ENCODE peak calls at places on chromosomes 4 and X, in five cellular contexts. T, R, K, H and Z are unnamed samples.

GRCh38 chrX:131987252-131987651 is 35.9 kb upstream of the STK26 start:
- DNase-seq in R (no peak), T (peak), K (no peak), H (no peak), Z (peak)

GRCh38 chr4:1583859-1584258 is 100.3 kb downstream of the FAM53A start:
- DNase-seq in T (no peak), R (no peak), K (no peak), H (no peak), Z (no peak)

GRCh38 chr4:83011779-83012630 is 1.4 kb upstream of the LIN54 start:
- DNase-seq in K (peak), R (no peak), T (peak), H (peak), Z (peak)

GRCh38 chr4:40275065-40275464 is 60.1 kb upstream of the CHRNA9 start:
- DNase-seq in H (no peak), K (no peak), T (no peak), R (no peak), Z (no peak)

GRCh38 chr4:4488405-4489404 is 53.1 kb downstream of the STX18 start:
- DNase-seq in H (no peak), T (peak), K (peak), R (no peak), Z (peak)

GRCh38 chr4:3313556-3314228 is 20.9 kb downstream of the RGS12 start:
- DNase-seq in T (no peak), H (peak), R (no peak), K (no peak), Z (no peak)

GRCh38 chr4:56215138-56215793 is 172.0 kb downstream of the AASDH start:
- DNase-seq in T (no peak), K (no peak), R (no peak), H (no peak), Z (no peak)

GRCh38 chr4:114136067-114136466 is 156.6 kb upstream of the ARSJ start:
- DNase-seq in R (no peak), T (no peak), K (no peak), H (no peak), Z (no peak)

GRCh38 chrX:55908685-55909212 is 191.2 kb downstream of the RRAGB start:
- DNase-seq in T (peak), H (no peak), R (no peak), K (no peak), Z (no peak)

GRCh38 chrX:69036674-69037573 is 128.3 kb downstream of the PJA1 start:
- DNase-seq in H (peak), T (no peak), K (no peak), R (no peak), Z (no peak)

GRCh38 chr4:69617083-69617694 is 22.3 kb downstream of the UGT2A2 start:
- DNase-seq in H (no peak), R (no peak), K (no peak), T (peak), Z (peak)

GRCh38 chrX:110146521-110146920 is 143.6 kb downstream of the TMEM164 start:
- DNase-seq in T (peak), K (peak), H (no peak), R (no peak), Z (peak)

GRCh38 chrX:66402165-66402564 is 236.7 kb downstream of the EDA2R start:
- DNase-seq in H (no peak), T (no peak), K (no peak), R (no peak), Z (no peak)

GRCh38 chrX:116298956-116299355 is 128.4 kb downstream of the AGTR2 start:
- DNase-seq in H (no peak), R (no peak), T (no peak), K (no peak), Z (no peak)

GRCh38 chrX:129957241-129958099 is 25.0 kb upstream of the BCORL1 start:
- DNase-seq in K (peak), H (peak), T (peak), R (no peak), Z (peak)

GRCh38 chr4:7387925-7388324 is 46.8 kb downstream of the PSAPL1 start:
- DNase-seq in R (no peak), H (peak), K (no peak), T (no peak), Z (no peak)

GRCh38 chrX:12308420-12308819 is 170.1 kb downstream of the FRMPD4 start:
- DNase-seq in T (no peak), H (no peak), K (no peak), R (no peak), Z (no peak)

GRCh38 chr4:119641765-119642164 is 13.2 kb upstream of the PDE5A start:
- DNase-seq in H (no peak), K (no peak), R (no peak), T (no peak), Z (no peak)

GRCh38 chr4:78606035-78606434 is 54.5 kb downstream of the ANXA3 start:
- DNase-seq in R (no peak), T (no peak), K (no peak), H (no peak), Z (no peak)

GRCh38 chr4:26763063-26763462 is 97.6 kb upstream of the STIM2 start:
- DNase-seq in R (no peak), K (no peak), T (no peak), H (no peak), Z (peak)

GRCh38 chr4:165723051-165723805 is 149.8 kb upstream of the TLL1 start:
- DNase-seq in H (no peak), T (no peak), K (no peak), R (no peak), Z (no peak)

GRCh38 chrX:40099046-40099968 is 1.5 kb upstream of the BCOR start:
- DNase-seq in T (peak), H (no peak), R (no peak), K (no peak), Z (peak)

GRCh38 chr4:13285336-13285735 is 198.8 kb downstream of the RAB28 start:
- DNase-seq in K (no peak), H (no peak), R (no peak), T (no peak), Z (no peak)

GRCh38 chr4:151862766-151863165 is 102.0 kb upstream of the GATB start:
- DNase-seq in H (no peak), K (no peak), T (no peak), R (no peak), Z (no peak)

GRCh38 chr4:61003301-61003700 is 196.8 kb upstream of the ADGRL3 start:
- DNase-seq in R (no peak), H (no peak), T (no peak), K (no peak), Z (no peak)

GRCh38 chrX:129997081-129997480 is 14.6 kb downstream of the BCORL1 start:
- DNase-seq in R (no peak), K (no peak), T (no peak), H (no peak), Z (no peak)

GRCh38 chr4:123452585-123452984 is 56.0 kb downstream of the SPRY1 start:
- DNase-seq in R (peak), K (no peak), H (peak), T (peak), Z (peak)

GRCh38 chrX:96424007-96424406 is 260.6 kb upstream of the DIAPH2 start:
- DNase-seq in K (no peak), R (no peak), H (no peak), T (no peak), Z (no peak)

GRCh38 chr4:88522702-88523324 is 763 bp downstream of the PYURF start:
- DNase-seq in T (peak), H (peak), R (no peak), K (no peak), Z (peak)

GRCh38 chr4:65344278-65344825 is 325.9 kb downstream of the EPHA5 start:
- DNase-seq in T (no peak), H (no peak), R (no peak), K (no peak), Z (no peak)

GRCh38 chrX:5648941-5649568 is 579.6 kb downstream of the NLGN4X start:
- DNase-seq in K (no peak), R (no peak), H (no peak), T (no peak), Z (no peak)

GRCh38 chrX:320126-320783 is 1.7 kb upstream of the GTPBP6 start:
- DNase-seq in R (no peak), T (no peak), H (peak), K (no peak), Z (no peak)

GRCh38 chr4:15349426-15349825 is 78.4 kb upstream of the C1QTNF7 start:
- DNase-seq in T (no peak), H (no peak), K (no peak), R (no peak), Z (no peak)

GRCh38 chr4:10077101-10077491 is 39.5 kb downstream of the WDR1 start:
- DNase-seq in H (peak), T (no peak), K (no peak), R (no peak), Z (no peak)

GRCh38 chr4:3527914-3528876 is 4.0 kb downstream of the LRPAP1 start:
- DNase-seq in H (no peak), K (no peak), T (no peak), R (no peak), Z (no peak)

GRCh38 chr4:71863457-71863856 is 79.6 kb upstream of the GC start:
- DNase-seq in K (no peak), T (no peak), R (no peak), H (no peak), Z (no peak)

GRCh38 chr4:29972121-29972520 is 748.0 kb upstream of the PCDH7 start:
- DNase-seq in R (no peak), H (no peak), T (no peak), K (no peak), Z (no peak)

GRCh38 chr4:78070731-78071282 is 13.7 kb downstream of the FRAS1 start:
- DNase-seq in K (no peak), R (no peak), T (no peak), H (no peak), Z (no peak)

GRCh38 chr4:112282860-112283667 is 2.6 kb downstream of the TIFA start:
- DNase-seq in H (no peak), R (no peak), T (no peak), K (no peak), Z (no peak)